ENCODE peak calls at places on chromosomes 12 and 14, in ten cellular contexts. X is neural progenitor cell, L is pancreas, B is right atrium auricular region, G is thoracic aorta, I is ovary, U is sigmoid colon, H is uterus, D is Panc1, K is GM23338. E is an unnamed sample. For H3K36me3, the result is how much of the 10 kb centered on the place peaks cover.

GRCh38 chr12:19675361-19675760 is 236.1 kb downstream of the AEBP2 start:
- DNase-seq in X (no peak), L (no peak), B (no peak), G (no peak), I (no peak), U (no peak), H (no peak), D (no peak), K (no peak), E (no peak)

GRCh38 chr14:102320033-102320660 is 601 bp downstream of the ZNF839 start:
- DNase-seq in X (peak), L (peak), B (no peak), G (no peak), I (peak), U (peak), H (peak), D (no peak), K (peak), E (no peak)

GRCh38 chr12:81075539-81075938 is 2.3 kb upstream of the ACSS3 start:
- DNase-seq in X (no peak), L (no peak), B (no peak), G (no peak), I (no peak), U (no peak), H (no peak), D (no peak), K (no peak), E (no peak)

GRCh38 chr12:49019435-49020317 is 1.1 kb upstream of the PRKAG1 start:
- DNase-seq in X (peak), L (no peak), B (no peak), G (no peak), I (peak), U (no peak), H (no peak), D (no peak), K (peak), E (no peak)

GRCh38 chr12:16347391-16348298 is at the start of gene MGST1:
- DNase-seq in X (peak), L (peak), B (peak), G (no peak), I (no peak), U (peak), H (peak), D (no peak), K (peak), E (peak)

GRCh38 chr12:78457951-78458350 is 406.6 kb upstream of the SYT1 start:
- DNase-seq in X (no peak), L (no peak), B (no peak), G (no peak), I (no peak), U (no peak), H (no peak), D (no peak), K (no peak), E (no peak)

GRCh38 chr14:57747036-57747435 is 118.9 kb downstream of the SLC35F4 start:
- DNase-seq in X (no peak), L (peak), B (no peak), G (no peak), I (no peak), U (no peak), H (no peak), D (no peak), K (no peak), E (peak)

GRCh38 chr12:51598156-51598555 is 7.1 kb downstream of the SCN8A start:
- DNase-seq in X (no peak), L (no peak), B (no peak), G (no peak), I (no peak), U (no peak), H (no peak), D (no peak), K (no peak), E (no peak)

GRCh38 chr12:104549820-104550480 is 93.2 kb downstream of the CHST11 start:
- DNase-seq in X (no peak), L (no peak), B (no peak), G (no peak), I (no peak), U (no peak), H (no peak), D (no peak), K (no peak), E (no peak)

GRCh38 chr14:38866461-38866860 is 236.6 kb downstream of the SEC23A start:
- DNase-seq in X (no peak), L (no peak), B (no peak), G (no peak), I (no peak), U (no peak), H (no peak), D (no peak), K (no peak), E (no peak)

GRCh38 chr12:51954465-51955361 is 3.2 kb downstream of the ACVR1B start:
- DNase-seq in X (no peak), L (peak), B (no peak), G (no peak), I (no peak), U (no peak), H (no peak), D (no peak), K (no peak), E (no peak)

GRCh38 chr12:70691018-70691672 is 53.9 kb upstream of the PTPRB start:
- DNase-seq in X (no peak), L (no peak), B (no peak), G (no peak), I (no peak), U (no peak), H (no peak), D (no peak), K (no peak), E (peak)

GRCh38 chr12:93645702-93646101 is 31.5 kb upstream of the CRADD start:
- DNase-seq in X (no peak), L (no peak), B (no peak), G (no peak), I (no peak), U (no peak), H (no peak), D (no peak), K (no peak), E (no peak)

GRCh38 chr12:71447691-71448660 is 8.4 kb downstream of the LGR5 start:
- DNase-seq in X (no peak), L (no peak), B (no peak), G (no peak), I (no peak), U (no peak), H (no peak), D (no peak), K (no peak), E (no peak)

GRCh38 chr14:105088812-105089745 is 23.8 kb upstream of the GPR132 start:
- DNase-seq in X (no peak), L (peak), B (no peak), G (no peak), I (peak), U (peak), H (no peak), D (no peak), K (no peak), E (no peak)

GRCh38 chr12:50458606-50459005 is 46.2 kb upstream of the DIP2B start:
- DNase-seq in X (no peak), L (no peak), B (no peak), G (no peak), I (no peak), U (no peak), H (no peak), D (no peak), K (no peak), E (no peak)

GRCh38 chr14:34650786-34651584 is 21.0 kb upstream of the SNX6 start:
- DNase-seq in X (no peak), L (no peak), B (no peak), G (no peak), I (no peak), U (no peak), H (no peak), D (no peak), K (no peak), E (no peak)

GRCh38 chr12:38490941-38491340 is 174.4 kb downstream of the ALG10B start:
- DNase-seq in X (no peak), L (no peak), B (no peak), G (no peak), I (no peak), U (no peak), H (no peak), D (no peak), K (no peak), E (no peak)

GRCh38 chr14:60311417-60311816 is 62.4 kb downstream of the PPM1A start:
- DNase-seq in X (no peak), L (no peak), B (no peak), G (no peak), I (no peak), U (no peak), H (no peak), D (no peak), K (no peak), E (no peak)

GRCh38 chr12:78951746-78952532 is 87.4 kb downstream of the SYT1 start:
- DNase-seq in X (peak), L (no peak), B (no peak), G (no peak), I (no peak), U (no peak), H (no peak), D (no peak), K (no peak), E (no peak)

GRCh38 chr14:61381589-61381988 is 60.2 kb downstream of the PRKCH start:
- DNase-seq in X (no peak), L (peak), B (no peak), G (no peak), I (no peak), U (no peak), H (no peak), D (no peak), K (no peak), E (no peak)

GRCh38 chr12:27449011-27449410 is 2.5 kb downstream of the SMCO2 start:
- DNase-seq in X (no peak), L (no peak), B (no peak), G (no peak), I (no peak), U (no peak), H (no peak), D (no peak), K (no peak), E (no peak)

GRCh38 chr14:101477648-101478047 is 83.6 kb upstream of the DIO3 start:
- DNase-seq in X (no peak), L (no peak), B (no peak), G (no peak), I (no peak), U (no peak), H (no peak), D (no peak), K (no peak), E (no peak)

GRCh38 chr12:127174881-127175280 is 1092.1 kb upstream of the TMEM132C start:
- DNase-seq in X (no peak), L (no peak), B (no peak), G (no peak), I (no peak), U (no peak), H (no peak), D (no peak), K (no peak), E (no peak)

GRCh38 chr12:101536069-101536674 is 58.6 kb upstream of the MYBPC1 start:
- DNase-seq in X (no peak), L (no peak), B (no peak), G (no peak), I (no peak), U (no peak), H (no peak), D (no peak), K (no peak), E (no peak)

GRCh38 chr12:65500121-65500846 is 221.8 kb downstream of the MSRB3 start:
- DNase-seq in X (no peak), L (no peak), B (no peak), G (no peak), I (no peak), U (no peak), H (no peak), D (no peak), K (no peak), E (no peak)

GRCh38 chr14:104323551-104324175 is 185.3 kb downstream of the KIF26A start:
- DNase-seq in X (no peak), L (no peak), B (no peak), G (no peak), I (no peak), U (peak), H (no peak), D (no peak), K (no peak), E (no peak)

GRCh38 chr12:24256636-24257150 is 307.2 kb upstream of the SOX5 start:
- DNase-seq in X (peak), L (no peak), B (no peak), G (no peak), I (no peak), U (no peak), H (no peak), D (no peak), K (peak), E (no peak)

GRCh38 chr14:55926007-55926406 is 192.2 kb upstream of the PELI2 start:
- DNase-seq in X (no peak), L (peak), B (no peak), G (no peak), I (no peak), U (no peak), H (no peak), D (no peak), K (no peak), E (no peak)

GRCh38 chr14:71203306-71203705 is 296.0 kb downstream of the PCNX1 start:
- DNase-seq in X (no peak), L (no peak), B (no peak), G (no peak), I (no peak), U (no peak), H (no peak), D (no peak), K (no peak), E (no peak)

GRCh38 chr14:32306549-32306948 is 22.5 kb upstream of the AKAP6 start:
- DNase-seq in X (no peak), L (no peak), B (no peak), G (no peak), I (no peak), U (no peak), H (no peak), D (no peak), K (no peak), E (no peak)

GRCh38 chr14:23579311-23579630 is 681 bp upstream of the JPH4 start:
- DNase-seq in X (no peak), L (no peak), B (no peak), G (no peak), I (no peak), U (peak), H (no peak), D (no peak), K (no peak), E (no peak)

GRCh38 chr12:93813972-93814821 is 137.0 kb downstream of the CRADD start:
- DNase-seq in X (no peak), L (peak), B (peak), G (peak), I (peak), U (peak), H (peak), D (no peak), K (no peak), E (peak)

GRCh38 chr14:87992349-87992719 is 648 bp downstream of the GALC start:
- DNase-seq in X (peak), L (no peak), B (no peak), G (no peak), I (no peak), U (no peak), H (no peak), D (no peak), K (peak), E (no peak)

GRCh38 chr12:3538691-3539030 is 47.7 kb downstream of the PRMT8 start:
- DNase-seq in X (no peak), L (no peak), B (no peak), G (no peak), I (no peak), U (no peak), H (no peak), D (no peak), K (no peak), E (no peak)

GRCh38 chr12:45660330-45660729 is 69.2 kb upstream of the ARID2 start:
- DNase-seq in X (no peak), L (peak), B (no peak), G (no peak), I (no peak), U (no peak), H (no peak), D (peak), K (no peak), E (no peak)

GRCh38 chr14:50242566-50243288 is 11.3 kb upstream of the SOS2 start:
- DNase-seq in X (no peak), L (no peak), B (no peak), G (no peak), I (no peak), U (no peak), H (no peak), D (no peak), K (no peak), E (no peak)

GRCh38 chr12:120167529-120168095 is 26.9 kb downstream of the GCN1 start:
- DNase-seq in X (no peak), L (no peak), B (no peak), G (no peak), I (no peak), U (no peak), H (no peak), D (no peak), K (no peak), E (no peak)

GRCh38 chr12:120168337-120168736 is 26.2 kb downstream of the GCN1 start:
- DNase-seq in X (no peak), L (no peak), B (no peak), G (no peak), I (no peak), U (no peak), H (no peak), D (no peak), K (no peak), E (no peak)

GRCh38 chr12:120161852-120162251 is 32.7 kb downstream of the GCN1 start:
- DNase-seq in X (no peak), L (no peak), B (no peak), G (no peak), I (no peak), U (no peak), H (no peak), D (no peak), K (no peak), E (no peak)

GRCh38 chr12:120162763-120163162 is 31.8 kb downstream of the GCN1 start:
- DNase-seq in X (no peak), L (no peak), B (no peak), G (no peak), I (no peak), U (no peak), H (no peak), D (no peak), K (no peak), E (no peak)

GRCh38 chr12:120164293-120164692 is 30.2 kb downstream of the GCN1 start:
- DNase-seq in X (no peak), L (no peak), B (no peak), G (no peak), I (no peak), U (no peak), H (no peak), D (no peak), K (no peak), E (no peak)
- H3K36me3 ChIP-seq in X (under half), L (under half), B (half or more), G (half or more), I (under half), U (half or more), H (under half), D (under half), K (half or more), E (under half)

GRCh38 chr12:107654866-107655265 is 30.7 kb upstream of the PWP1 start:
- DNase-seq in X (no peak), L (no peak), B (no peak), G (no peak), I (no peak), U (no peak), H (no peak), D (no peak), K (no peak), E (no peak)

GRCh38 chr12:107650977-107651376 is 34.6 kb upstream of the PWP1 start:
- DNase-seq in X (no peak), L (no peak), B (no peak), G (no peak), I (no peak), U (no peak), H (no peak), D (no peak), K (no peak), E (no peak)

GRCh38 chr12:107655281-107656065 is 30.1 kb upstream of the PWP1 start:
- DNase-seq in X (no peak), L (no peak), B (no peak), G (no peak), I (no peak), U (no peak), H (no peak), D (no peak), K (no peak), E (no peak)

GRCh38 chr12:107651867-107652449 is 33.6 kb upstream of the PWP1 start:
- DNase-seq in X (no peak), L (no peak), B (no peak), G (no peak), I (no peak), U (no peak), H (no peak), D (no peak), K (no peak), E (no peak)

DNA sequence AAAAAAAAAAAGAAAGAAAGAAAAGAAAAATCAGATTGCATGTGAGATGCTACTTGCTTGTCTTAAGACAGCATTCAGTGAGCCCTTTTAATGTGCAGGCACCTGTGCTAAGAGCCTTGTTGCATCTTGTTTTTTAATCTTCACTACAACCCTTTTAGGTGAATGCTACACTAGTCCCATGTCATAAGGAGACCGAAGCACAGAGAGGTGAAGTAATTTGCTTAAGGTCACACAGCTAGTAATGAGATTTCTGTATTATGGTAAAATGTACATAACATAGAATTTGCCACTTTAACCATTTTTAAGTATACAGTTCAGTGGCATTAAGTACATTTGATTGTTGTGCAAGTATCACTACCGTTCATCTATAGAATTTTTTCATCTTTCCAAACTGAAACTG is 32.1 kb upstream of the PWP1 start:
- DNase-seq in X (no peak), L (no peak), B (no peak), G (no peak), I (no peak), U (no peak), H (no peak), D (no peak), K (no peak), E (no peak)
- TF ChIP-seq CTCF in X (no peak), L (no peak), B (no peak), G (no peak), I (no peak), U (no peak), H (no peak), D (no peak), K (no peak), E (no peak)

GRCh38 chr12:123150273-123150803 is 552 bp downstream of the PITPNM2 start:
- DNase-seq in X (peak), L (peak), B (no peak), G (no peak), I (peak), U (peak), H (peak), D (no peak), K (peak), E (no peak)
- H3K27ac ChIP-seq in X (no peak), L (peak), B (peak), G (peak), I (peak), U (peak), H (peak), D (peak), K (no peak), E (peak)

GRCh38 chr12:4553943-4554342 is 8.1 kb upstream of the DYRK4 start:
- DNase-seq in X (no peak), L (no peak), B (no peak), G (no peak), I (no peak), U (no peak), H (no peak), D (no peak), K (no peak), E (no peak)
- H3K36me3 ChIP-seq in X (under half), L (under half), B (under half), G (under half), I (under half), U (under half), H (under half), D (under half), K (under half), E (under half)

E was measured in lung.